ENCODE peak calls at places on chromosomes 5 and 9, in five cellular contexts. X is choroid plexus epithelial cell, D is ELR, I is DMS153, K is iris pigment epithelial cell. G is an unnamed sample.

GRCh38 chr9:120360046-120360445 is 219.9 kb downstream of the CDK5RAP2 start:
- DNase-seq in X (peak; percentile 34), D (no peak), I (no peak), K (peak; percentile 15), G (no peak)

GRCh38 chr9:114305189-114305555 is 17.7 kb upstream of the ORM1 start:
- DNase-seq in X (no peak), D (no peak), I (no peak), K (no peak), G (no peak)

GRCh38 chr5:122454522-122454921 is 142.5 kb downstream of the SNCAIP start:
- DNase-seq in X (no peak), D (no peak), I (no peak), K (no peak), G (no peak)

GRCh38 chr9:135591491-135592330 is 30.2 kb downstream of the PAEP start:
- DNase-seq in X (no peak), D (no peak), I (no peak), K (no peak), G (no peak)

GRCh38 chr9:76900884-76901440 is 5.0 kb downstream of the PRUNE2 start:
- DNase-seq in X (no peak), D (no peak), I (no peak), K (no peak), G (no peak)

GRCh38 chr9:93960221-93960970 is 5.2 kb upstream of the BARX1 start:
- DNase-seq in X (no peak), D (peak; percentile 18), I (no peak), K (no peak), G (no peak)

GRCh38 chr5:81269751-81270686 is 31.4 kb upstream of the ZCCHC9 start:
- DNase-seq in X (no peak), D (peak; percentile 22), I (peak; percentile 28), K (no peak), G (no peak)

GRCh38 chr9:101126556-101126955 is 98.0 kb downstream of the PLPPR1 start:
- DNase-seq in X (no peak), D (no peak), I (no peak), K (no peak), G (no peak)

GRCh38 chr9:2413196-2413840 is 208.3 kb upstream of the VLDLR start:
- DNase-seq in X (peak; percentile 21), D (no peak), I (no peak), K (peak; percentile 31), G (no peak)

GRCh38 chr9:131049829-131050715 is 41.1 kb downstream of the LAMC3 start:
- DNase-seq in X (no peak), D (peak; percentile 34), I (no peak), K (no peak), G (no peak)

GRCh38 chr9:37374892-37375291 is 47.6 kb upstream of the GRHPR start:
- DNase-seq in X (no peak), D (no peak), I (no peak), K (no peak), G (no peak)

GRCh38 chr9:127507751-127508648 is 56.7 kb downstream of the LRSAM1 start:
- DNase-seq in X (no peak), D (no peak), I (no peak), K (no peak), G (no peak)

GRCh38 chr5:95628154-95628810 is 8.4 kb downstream of the GPR150 start:
- DNase-seq in X (no peak), D (no peak), I (no peak), K (no peak), G (no peak)

G was measured in NCI-H774.